ENCODE peak calls at places on chromosomes 6 and 20, in seven cellular contexts. C is neuronal stem cell, W is endodermal cell, S is body of pancreas, I is A673, F is uterus, L is thoracic aorta. D is an unnamed sample. For H3K27me3 and H3K4me1, the result is how much of the 10 kb centered on the place peaks cover.

GRCh38 chr20:50953821-50954220 is 4.5 kb downstream of the DPM1 start:
- DNase-seq in C (no peak), W (no peak), S (no peak), I (no peak), F (no peak), L (no peak), D (no peak)

GRCh38 chr6:20487669-20488375 is 46.4 kb upstream of the CDKAL1 start:
- DNase-seq in C (no peak), W (no peak), S (no peak), I (no peak), F (no peak), L (no peak), D (no peak)

GRCh38 chr6:119036076-119036475 is 42.4 kb downstream of the FAM184A start:
- DNase-seq in C (no peak), W (no peak), S (no peak), I (no peak), F (no peak), L (no peak), D (peak)

GRCh38 chr6:167565884-167566491 is 241.1 kb downstream of the TTLL2 start:
- DNase-seq in C (peak), W (peak), S (peak), I (no peak), F (no peak), L (no peak), D (peak)

GRCh38 chr6:42279144-42279781 is 61.6 kb upstream of the MRPS10 start:
- DNase-seq in C (no peak), W (no peak), S (no peak), I (no peak), F (peak), L (no peak), D (peak)

GRCh38 chr20:16485406-16485805 is 87.8 kb downstream of the KIF16B start:
- DNase-seq in C (no peak), W (no peak), S (no peak), I (no peak), F (no peak), L (no peak), D (no peak)

GRCh38 chr6:156886409-156886808 is 109.2 kb downstream of the ARID1B start:
- DNase-seq in C (no peak), W (no peak), S (peak), I (no peak), F (no peak), L (no peak), D (no peak)

GRCh38 chr6:45610374-45610773 is 232.6 kb upstream of the SUPT3H start:
- DNase-seq in C (no peak), W (no peak), S (no peak), I (no peak), F (no peak), L (no peak), D (no peak)

GRCh38 chr6:110554966-110555460 is 78.6 kb upstream of the SLC22A16 start:
- DNase-seq in C (no peak), W (no peak), S (no peak), I (no peak), F (no peak), L (no peak), D (no peak)

GRCh38 chr6:37882292-37882691 is 62.8 kb downstream of the ZFAND3 start:
- DNase-seq in C (no peak), W (no peak), S (no peak), I (no peak), F (no peak), L (no peak), D (no peak)

GRCh38 chr20:58888521-58889333 is 36.2 kb downstream of the GNAS start:
- DNase-seq in C (peak), W (peak), S (peak), I (peak), F (peak), L (peak), D (peak)

GRCh38 chr6:42404494-42404893 is 47.2 kb downstream of the TRERF1 start:
- DNase-seq in C (no peak), W (peak), S (no peak), I (no peak), F (peak), L (no peak), D (no peak)

GRCh38 chr20:40230486-40230885 is 458.6 kb downstream of the MAFB start:
- DNase-seq in C (no peak), W (no peak), S (no peak), I (peak), F (no peak), L (no peak), D (no peak)

GRCh38 chr20:61457725-61458124 is 205.7 kb downstream of the CDH4 start:
- DNase-seq in C (no peak), W (no peak), S (no peak), I (no peak), F (no peak), L (no peak), D (no peak)

GRCh38 chr6:41638801-41639555 is 710 bp downstream of the MDFI start:
- DNase-seq in C (peak), W (peak), S (no peak), I (peak), F (peak), L (no peak), D (peak)

GRCh38 chr20:48754269-48754668 is 73.5 kb downstream of the PREX1 start:
- DNase-seq in C (no peak), W (no peak), S (no peak), I (no peak), F (no peak), L (no peak), D (peak)

GRCh38 chr6:63347599-63347998 is 27.8 kb upstream of the LGSN start:
- DNase-seq in C (no peak), W (no peak), S (no peak), I (no peak), F (no peak), L (no peak), D (no peak)

GRCh38 chr6:30544666-30545272 is 11.5 kb downstream of the GNL1 start:
- DNase-seq in C (peak), W (peak), S (no peak), I (peak), F (no peak), L (no peak), D (peak)

GRCh38 chr6:35302604-35303218 is 5.1 kb downstream of the DEF6 start:
- DNase-seq in C (no peak), W (peak), S (no peak), I (no peak), F (no peak), L (no peak), D (peak)

GRCh38 chr6:150767585-150768164 is 97.8 kb upstream of the MTHFD1L start:
- DNase-seq in C (peak), W (peak), S (no peak), I (no peak), F (no peak), L (no peak), D (peak)

GRCh38 chr6:144768676-144769599 is 483.8 kb downstream of the UTRN start:
- DNase-seq in C (no peak), W (no peak), S (peak), I (no peak), F (no peak), L (no peak), D (peak)

GRCh38 chr6:149235130-149235561 is 82.4 kb upstream of the TAB2 start:
- DNase-seq in C (no peak), W (no peak), S (peak), I (peak), F (no peak), L (no peak), D (peak)

GRCh38 chr20:57088436-57088835 is 178.0 kb downstream of the BMP7 start:
- DNase-seq in C (no peak), W (no peak), S (no peak), I (no peak), F (no peak), L (no peak), D (no peak)

GRCh38 chr20:22227301-22227700 is 357.1 kb downstream of the FOXA2 start:
- DNase-seq in C (no peak), W (no peak), S (no peak), I (no peak), F (no peak), L (no peak), D (no peak)

GRCh38 chr6:41942045-41942851 is 640 bp upstream of the CCND3 start:
- DNase-seq in C (no peak), W (no peak), S (no peak), I (no peak), F (no peak), L (no peak), D (no peak)

GRCh38 chr6:69917834-69918233 is 51.5 kb downstream of the COL19A1 start:
- DNase-seq in C (no peak), W (no peak), S (no peak), I (peak), F (no peak), L (no peak), D (peak)

GRCh38 chr6:28863607-28864320 is 60.0 kb downstream of the TRIM27 start:
- DNase-seq in C (peak), W (peak), S (peak), I (peak), F (peak), L (peak), D (peak)

GRCh38 chr20:164618-165017 is 7.4 kb downstream of the DEFB127 start:
- DNase-seq in C (no peak), W (no peak), S (no peak), I (no peak), F (no peak), L (no peak), D (no peak)

GRCh38 chr6:133046576-133046975 is 194.6 kb upstream of the EYA4 start:
- DNase-seq in C (no peak), W (no peak), S (no peak), I (no peak), F (no peak), L (no peak), D (peak)

GRCh38 chr6:25911359-25911758 is 19.1 kb downstream of the SLC17A2 start:
- DNase-seq in C (no peak), W (no peak), S (no peak), I (no peak), F (no peak), L (no peak), D (no peak)

GRCh38 chr20:17661121-17661744 is 20.8 kb downstream of the RRBP1 start:
- DNase-seq in C (no peak), W (no peak), S (peak), I (no peak), F (peak), L (no peak), D (no peak)

GRCh38 chr6:36334832-36335459 is 1.7 kb downstream of the BNIP5 start:
- DNase-seq in C (no peak), W (peak), S (peak), I (no peak), F (no peak), L (no peak), D (peak)

GRCh38 chr20:25223179-25223661 is 24.7 kb upstream of the PYGB start:
- DNase-seq in C (peak), W (peak), S (no peak), I (peak), F (no peak), L (no peak), D (peak)

GRCh38 chr6:44056392-44057237 is 70.6 kb downstream of the MRPL14 start:
- DNase-seq in C (no peak), W (no peak), S (no peak), I (peak), F (peak), L (peak), D (no peak)

GRCh38 chr6:26017567-26017966 is 55.0 kb downstream of the TRIM38 start:
- DNase-seq in C (peak), W (peak), S (peak), I (peak), F (peak), L (peak), D (no peak)

GRCh38 chr6:100342830-100343229 is 121.9 kb downstream of the SIM1 start:
- DNase-seq in C (no peak), W (no peak), S (no peak), I (peak), F (no peak), L (no peak), D (no peak)

GRCh38 chr6:141000917-141001316 is 1131.8 kb upstream of the GJE1 start:
- DNase-seq in C (no peak), W (no peak), S (no peak), I (no peak), F (no peak), L (no peak), D (no peak)

GRCh38 chr20:14992961-14993360 is 655.5 kb upstream of the FLRT3 start:
- DNase-seq in C (no peak), W (no peak), S (no peak), I (no peak), F (no peak), L (no peak), D (peak)

GRCh38 chr6:134308800-134309199 is 9.1 kb downstream of the SGK1 start:
- DNase-seq in C (no peak), W (no peak), S (no peak), I (no peak), F (no peak), L (no peak), D (no peak)

DNA sequence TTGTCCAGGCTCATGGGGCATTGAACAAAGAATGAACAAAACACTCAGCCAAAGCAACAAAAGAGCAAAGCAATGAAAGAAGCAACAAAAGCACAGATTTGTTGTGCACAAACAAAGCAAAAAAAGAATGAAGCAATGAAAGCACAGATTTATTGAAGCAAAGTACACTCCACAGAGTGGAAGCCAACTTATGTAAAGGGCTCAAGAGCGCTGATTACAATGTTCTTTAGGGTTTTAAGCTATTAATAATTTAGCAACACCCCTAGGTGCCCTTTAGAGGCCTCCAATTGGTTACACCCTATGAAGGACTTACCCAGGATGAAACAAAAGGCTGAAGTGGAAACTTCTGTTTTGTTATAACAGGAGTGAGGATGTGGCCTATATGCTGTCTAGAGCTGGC is 179.2 kb upstream of the PROKR2 start:
- DNase-seq in C (no peak), W (no peak), S (no peak), I (no peak), F (no peak), L (no peak), D (no peak)
- H3K27me3 ChIP-seq in C (under half), W (under half), S (under half), I (under half), F (under half), L (under half), D (under half)

DNA sequence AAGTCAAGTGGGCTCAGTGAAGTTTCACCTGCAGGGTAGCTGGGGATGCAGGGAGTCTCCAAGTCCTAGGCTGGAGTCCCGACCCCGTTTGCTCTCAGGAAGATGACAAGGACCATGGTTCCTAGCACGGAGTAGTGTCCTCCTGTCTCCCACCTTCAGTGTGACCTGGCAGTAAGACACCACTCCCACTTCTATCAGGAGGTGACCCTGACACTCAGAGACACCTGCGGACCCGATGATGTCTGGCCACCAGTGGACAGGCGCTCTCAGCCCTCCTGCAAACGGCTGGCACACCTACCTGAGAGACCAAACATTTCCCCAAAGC is 1.1 kb downstream of the SOD2 start:
- DNase-seq in C (no peak), W (peak), S (no peak), I (no peak), F (no peak), L (no peak), D (no peak)
- H3K4me1 ChIP-seq in C (under half), W (under half), S (half or more), I (under half), F (under half), L (under half), D (under half)

DNA sequence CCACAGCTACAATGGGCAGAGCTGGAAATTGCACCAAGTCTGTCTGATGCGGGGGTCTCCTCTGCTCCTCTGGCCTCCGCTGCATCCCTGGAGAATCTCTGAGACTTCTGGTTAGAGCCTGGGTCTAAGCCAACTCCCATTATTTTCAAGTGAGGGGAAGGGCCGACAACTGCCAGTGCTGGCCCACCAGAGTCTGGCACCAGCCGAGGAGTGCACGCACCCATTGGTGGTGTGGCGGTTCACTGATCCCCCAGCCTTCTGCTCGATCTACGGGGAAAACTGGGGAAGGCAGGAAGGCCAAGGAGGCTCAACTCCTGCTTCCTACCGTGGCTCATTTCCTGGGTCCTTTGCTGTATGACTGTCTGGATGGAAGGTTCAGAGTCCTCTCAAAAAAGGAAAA is 6.2 kb downstream of the NQO2 start:
- DNase-seq in C (no peak), W (peak), S (no peak), I (no peak), F (no peak), L (no peak), D (no peak)
- H3K27ac ChIP-seq in C (no peak), W (no peak), S (no peak), I (no peak), F (no peak), L (no peak), D (no peak)

DNA sequence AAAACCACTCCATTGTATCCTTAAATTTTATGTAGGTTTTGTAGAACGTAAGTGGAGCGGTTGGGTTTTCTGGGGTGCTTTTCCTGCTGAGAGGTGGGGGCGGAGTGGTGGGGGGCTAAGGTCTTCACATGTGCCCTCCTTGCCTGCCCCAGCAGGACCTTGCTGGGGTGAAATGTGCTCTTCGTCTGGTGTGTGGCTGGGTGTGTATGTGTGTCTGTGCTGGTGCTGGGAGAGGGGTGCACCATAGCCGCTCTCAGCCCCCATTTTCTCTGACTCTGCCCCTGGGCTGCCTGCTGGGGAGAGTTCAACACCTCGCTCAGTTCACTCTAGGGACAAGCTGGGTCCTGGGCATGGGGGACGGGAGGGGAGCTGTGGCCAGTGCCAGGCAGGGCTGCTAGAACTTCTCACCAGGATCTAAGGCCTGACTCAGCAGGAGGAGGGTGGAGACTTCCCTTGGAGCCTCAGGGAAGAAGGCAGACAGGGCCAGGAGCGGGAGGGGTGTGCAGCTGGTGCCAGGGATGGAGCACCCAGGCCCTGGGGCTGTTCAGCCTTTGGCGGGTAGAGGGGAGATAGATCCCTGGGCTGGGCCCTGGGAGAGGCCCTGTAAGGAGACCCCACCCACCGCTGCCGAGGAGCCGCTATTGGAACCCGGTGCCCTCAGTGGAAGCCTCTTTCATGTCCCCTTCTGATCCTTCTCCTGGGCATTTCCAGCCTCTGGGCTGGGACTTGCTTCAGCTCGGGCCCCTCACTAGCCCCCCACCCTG is 4.8 kb downstream of the SOX18 start:
- DNase-seq in C (no peak), W (peak), S (no peak), I (peak), F (no peak), L (no peak), D (peak)
- H3K27me3 ChIP-seq in C (half or more), W (under half), S (under half), I (under half), F (under half), L (under half), D (under half)

DNA sequence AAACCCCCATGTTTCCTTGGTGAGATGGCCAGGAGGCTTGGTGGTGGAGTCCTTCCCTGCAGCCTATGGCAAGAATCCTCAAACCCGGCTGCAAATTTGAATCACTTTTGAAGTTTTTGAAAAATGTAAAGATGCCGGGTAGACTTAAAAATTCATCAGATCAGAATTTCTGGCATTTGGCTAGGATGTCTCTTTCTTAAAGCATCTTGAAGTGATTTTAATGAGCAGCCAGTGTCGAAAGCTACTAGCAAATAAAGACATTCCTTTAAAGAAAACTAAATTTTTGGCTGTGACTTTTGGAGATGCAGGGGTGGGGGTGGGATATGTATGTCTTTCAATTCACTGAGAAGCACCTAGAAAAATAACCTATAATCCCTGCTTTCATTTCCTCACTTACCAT is 25.6 kb upstream of the NOX3 start:
- DNase-seq in C (no peak), W (no peak), S (no peak), I (no peak), F (no peak), L (no peak), D (no peak)
- H3K4me1 ChIP-seq in C (under half), W (under half), S (under half), I (under half), F (under half), L (under half), D (under half)

GRCh38 chr20:45055056-45055455 is 45.9 kb downstream of the KCNS1 start:
- DNase-seq in C (no peak), W (no peak), S (no peak), I (no peak), F (no peak), L (no peak), D (no peak)
- H3K27ac ChIP-seq in C (no peak), W (no peak), S (no peak), I (no peak), F (no peak), L (no peak), D (no peak)

DNA sequence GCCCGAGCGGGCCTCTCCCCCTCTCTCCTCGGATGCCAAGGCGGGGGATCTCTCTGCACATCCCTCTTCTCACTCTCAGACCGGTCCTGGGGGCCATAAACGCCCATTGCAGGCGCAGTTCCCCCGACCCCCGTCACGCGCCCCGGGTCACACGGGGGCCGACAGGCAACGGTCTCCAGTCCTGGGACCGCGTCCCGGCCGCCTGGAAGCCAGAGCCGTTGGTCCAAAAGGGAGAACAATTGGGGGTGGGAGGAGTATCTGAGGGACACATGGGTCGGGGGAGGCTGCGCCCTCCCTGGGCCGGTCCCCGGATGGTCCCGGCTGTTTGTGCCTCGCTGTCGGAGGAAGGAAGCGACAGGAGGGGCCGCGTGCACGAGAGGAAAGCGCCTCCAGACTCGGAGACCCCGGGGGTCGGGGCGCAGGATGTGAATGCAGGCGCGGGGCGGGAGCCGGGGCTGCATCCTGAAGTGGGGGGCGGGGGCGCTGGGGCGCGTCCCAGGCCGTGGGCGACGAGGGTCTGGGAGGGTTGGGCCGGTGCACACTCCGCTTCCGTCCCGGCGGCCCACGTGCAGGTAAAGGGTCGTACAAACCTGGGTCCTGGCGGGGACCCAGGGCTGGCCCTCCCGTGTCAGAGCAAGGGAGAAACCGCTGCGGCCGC is 903 bp downstream of the SLC4A11 start:
- DNase-seq in C (peak), W (no peak), S (no peak), I (no peak), F (no peak), L (no peak), D (no peak)
- H3K27me3 ChIP-seq in C (half or more), W (half or more), S (under half), I (under half), F (under half), L (under half), D (under half)

D was measured in SJCRH30.